ENCODE peak calls at places on chromosomes 13 and 19, in five cellular contexts. One of them, this sample, is unnamed.

GRCh38 chr19:57110592-57111328 is 9.0 kb upstream of the USP29 start:
- DNase-seq in colonic mucosa: no peak
- DNase-seq in neuronal stem cell: no peak
- DNase-seq in IMR-90: no peak
- DNase-seq in adipocyte: no peak
- DNase-seq in this sample: no peak

GRCh38 chr13:26377038-26377437 is 123.1 kb downstream of the CDK8 start:
- DNase-seq in neuronal stem cell: peak
- DNase-seq in colonic mucosa: no peak
- DNase-seq in adipocyte: peak
- DNase-seq in IMR-90: peak
- DNase-seq in this sample: no peak

GRCh38 chr19:42252365-42253244 is 2.3 kb downstream of the ERF start:
- DNase-seq in IMR-90: peak
- DNase-seq in adipocyte: peak
- DNase-seq in colonic mucosa: no peak
- DNase-seq in neuronal stem cell: no peak
- DNase-seq in this sample: peak

GRCh38 chr13:60230593-60230992 is 66.9 kb upstream of the DIAPH3 start:
- DNase-seq in adipocyte: peak
- DNase-seq in neuronal stem cell: no peak
- DNase-seq in colonic mucosa: no peak
- DNase-seq in IMR-90: peak
- DNase-seq in this sample: no peak

GRCh38 chr19:11577451-11578341 is at the start of gene ACP5:
- DNase-seq in neuronal stem cell: no peak
- DNase-seq in IMR-90: no peak
- DNase-seq in colonic mucosa: no peak
- DNase-seq in adipocyte: no peak
- DNase-seq in this sample: no peak

GRCh38 chr19:5985098-5985783 is 7.3 kb upstream of the RANBP3 start:
- DNase-seq in neuronal stem cell: no peak
- DNase-seq in colonic mucosa: no peak
- DNase-seq in IMR-90: peak
- DNase-seq in adipocyte: peak
- DNase-seq in this sample: no peak

GRCh38 chr13:66574606-66575005 is 655.5 kb downstream of the PCDH9 start:
- DNase-seq in IMR-90: peak
- DNase-seq in colonic mucosa: no peak
- DNase-seq in neuronal stem cell: no peak
- DNase-seq in adipocyte: peak
- DNase-seq in this sample: no peak

GRCh38 chr13:96089749-96090239 is at the start of gene HS6ST3:
- DNase-seq in IMR-90: no peak
- DNase-seq in colonic mucosa: no peak
- DNase-seq in neuronal stem cell: peak
- DNase-seq in adipocyte: no peak
- DNase-seq in this sample: peak

GRCh38 chr13:63107163-63107935 is 1691.7 kb upstream of the PCDH20 start:
- DNase-seq in neuronal stem cell: no peak
- DNase-seq in IMR-90: peak
- DNase-seq in colonic mucosa: no peak
- DNase-seq in adipocyte: no peak
- DNase-seq in this sample: no peak

GRCh38 chr19:19329199-19329598 is 8.6 kb downstream of the MAU2 start:
- DNase-seq in colonic mucosa: no peak
- DNase-seq in adipocyte: no peak
- DNase-seq in IMR-90: no peak
- DNase-seq in neuronal stem cell: no peak
- DNase-seq in this sample: no peak

GRCh38 chr13:98970293-98970692 is 7.6 kb downstream of the DOCK9 start:
- DNase-seq in colonic mucosa: no peak
- DNase-seq in neuronal stem cell: no peak
- DNase-seq in adipocyte: no peak
- DNase-seq in IMR-90: no peak
- DNase-seq in this sample: no peak

GRCh38 chr13:79810671-79811070 is 329.7 kb downstream of the NDFIP2 start:
- DNase-seq in adipocyte: peak
- DNase-seq in colonic mucosa: no peak
- DNase-seq in IMR-90: peak
- DNase-seq in neuronal stem cell: no peak
- DNase-seq in this sample: no peak

GRCh38 chr13:111511805-111512504 is 191.5 kb downstream of the TEX29 start:
- DNase-seq in neuronal stem cell: no peak
- DNase-seq in colonic mucosa: no peak
- DNase-seq in adipocyte: no peak
- DNase-seq in IMR-90: no peak
- DNase-seq in this sample: peak

GRCh38 chr13:21619633-21620220 is 15.8 kb upstream of the MICU2 start:
- DNase-seq in colonic mucosa: no peak
- DNase-seq in neuronal stem cell: no peak
- DNase-seq in adipocyte: peak
- DNase-seq in IMR-90: peak
- DNase-seq in this sample: no peak

GRCh38 chr19:34246340-34246739 is 8.0 kb upstream of the GARRE1 start:
- DNase-seq in adipocyte: peak
- DNase-seq in neuronal stem cell: no peak
- DNase-seq in IMR-90: no peak
- DNase-seq in colonic mucosa: no peak
- DNase-seq in this sample: no peak

GRCh38 chr13:96159731-96160130 is 69.8 kb downstream of the HS6ST3 start:
- DNase-seq in colonic mucosa: no peak
- DNase-seq in adipocyte: no peak
- DNase-seq in IMR-90: no peak
- DNase-seq in neuronal stem cell: no peak
- DNase-seq in this sample: no peak

GRCh38 chr13:100130092-100130491 is 41.2 kb downstream of the PCCA start:
- DNase-seq in adipocyte: peak
- DNase-seq in colonic mucosa: no peak
- DNase-seq in IMR-90: no peak
- DNase-seq in neuronal stem cell: no peak
- DNase-seq in this sample: no peak

GRCh38 chr19:34838248-34838647 is 65.2 kb upstream of the ZNF599 start:
- DNase-seq in colonic mucosa: no peak
- DNase-seq in IMR-90: no peak
- DNase-seq in neuronal stem cell: no peak
- DNase-seq in adipocyte: no peak
- DNase-seq in this sample: no peak

GRCh38 chr19:35781650-35782049 is 6.3 kb downstream of the ARHGAP33 start:
- DNase-seq in adipocyte: no peak
- DNase-seq in neuronal stem cell: no peak
- DNase-seq in colonic mucosa: no peak
- DNase-seq in IMR-90: no peak
- DNase-seq in this sample: no peak

GRCh38 chr13:53217221-53217620 is 188.6 kb downstream of the OLFM4 start:
- DNase-seq in colonic mucosa: no peak
- DNase-seq in IMR-90: no peak
- DNase-seq in adipocyte: no peak
- DNase-seq in neuronal stem cell: no peak
- DNase-seq in this sample: no peak

GRCh38 chr13:109479991-109480696 is 306.2 kb downstream of the IRS2 start:
- DNase-seq in neuronal stem cell: no peak
- DNase-seq in IMR-90: peak
- DNase-seq in adipocyte: peak
- DNase-seq in colonic mucosa: no peak
- DNase-seq in this sample: no peak

GRCh38 chr13:25930655-25931054 is 121.2 kb downstream of the SHISA2 start:
- DNase-seq in neuronal stem cell: no peak
- DNase-seq in IMR-90: no peak
- DNase-seq in colonic mucosa: no peak
- DNase-seq in adipocyte: no peak
- DNase-seq in this sample: no peak

GRCh38 chr19:35268546-35269424 is at the start of gene USF2:
- DNase-seq in adipocyte: peak
- DNase-seq in neuronal stem cell: peak
- DNase-seq in IMR-90: peak
- DNase-seq in colonic mucosa: peak
- DNase-seq in this sample: peak

GRCh38 chr19:13400296-13400695 is 106.0 kb downstream of the CACNA1A start:
- DNase-seq in neuronal stem cell: no peak
- DNase-seq in adipocyte: no peak
- DNase-seq in IMR-90: no peak
- DNase-seq in colonic mucosa: no peak
- DNase-seq in this sample: no peak

GRCh38 chr13:47932953-47933687 is 68.0 kb downstream of the SUCLA2 start:
- DNase-seq in adipocyte: no peak
- DNase-seq in neuronal stem cell: peak
- DNase-seq in colonic mucosa: no peak
- DNase-seq in IMR-90: no peak
- DNase-seq in this sample: no peak

GRCh38 chr19:19710506-19710905 is 22.4 kb downstream of the ZNF14 start:
- DNase-seq in neuronal stem cell: no peak
- DNase-seq in colonic mucosa: no peak
- DNase-seq in adipocyte: no peak
- DNase-seq in IMR-90: no peak
- DNase-seq in this sample: no peak

GRCh38 chr19:31018951-31019350 is 330.3 kb downstream of the TSHZ3 start:
- DNase-seq in colonic mucosa: no peak
- DNase-seq in adipocyte: no peak
- DNase-seq in IMR-90: no peak
- DNase-seq in neuronal stem cell: no peak
- DNase-seq in this sample: no peak

GRCh38 chr19:50500060-50500752 is 10.8 kb downstream of the JOSD2 start:
- DNase-seq in adipocyte: peak
- DNase-seq in colonic mucosa: no peak
- DNase-seq in neuronal stem cell: no peak
- DNase-seq in IMR-90: no peak
- DNase-seq in this sample: peak
- H3K9ac ChIP-seq in adipocyte: no peak
- H3K9ac ChIP-seq in colonic mucosa: no peak
- H3K9ac ChIP-seq in neuronal stem cell: peak
- H3K9ac ChIP-seq in IMR-90: no peak
- H3K9ac ChIP-seq in this sample: no peak

GRCh38 chr19:4068058-4068966 is 1.6 kb upstream of the ZBTB7A start:
- DNase-seq in IMR-90: no peak
- DNase-seq in adipocyte: no peak
- DNase-seq in colonic mucosa: peak
- DNase-seq in neuronal stem cell: no peak
- DNase-seq in this sample: no peak
- H3K9ac ChIP-seq in IMR-90: peak
- H3K9ac ChIP-seq in adipocyte: peak
- H3K9ac ChIP-seq in colonic mucosa: peak
- H3K9ac ChIP-seq in neuronal stem cell: no peak
- H3K9ac ChIP-seq in this sample: peak

GRCh38 chr19:1231729-1232128 is 6.1 kb downstream of the CBARP start:
- DNase-seq in neuronal stem cell: no peak
- DNase-seq in IMR-90: no peak
- DNase-seq in adipocyte: no peak
- DNase-seq in colonic mucosa: no peak
- DNase-seq in this sample: no peak
- H3K9ac ChIP-seq in neuronal stem cell: peak
- H3K9ac ChIP-seq in IMR-90: no peak
- H3K9ac ChIP-seq in adipocyte: no peak
- H3K9ac ChIP-seq in colonic mucosa: no peak
- H3K9ac ChIP-seq in this sample: no peak

GRCh38 chr19:37506387-37507166 is at the start of gene ZNF793:
- DNase-seq in adipocyte: peak
- DNase-seq in IMR-90: peak
- DNase-seq in neuronal stem cell: peak
- DNase-seq in colonic mucosa: peak
- DNase-seq in this sample: peak

GRCh38 chr19:37511821-37512220 is 5.1 kb downstream of the ZNF793 start:
- DNase-seq in neuronal stem cell: no peak
- DNase-seq in adipocyte: no peak
- DNase-seq in colonic mucosa: no peak
- DNase-seq in IMR-90: no peak
- DNase-seq in this sample: no peak

GRCh38 chr19:37507167-37507464 is 377 bp downstream of the ZNF793 start:
- DNase-seq in IMR-90: no peak
- DNase-seq in adipocyte: no peak
- DNase-seq in neuronal stem cell: no peak
- DNase-seq in colonic mucosa: no peak
- DNase-seq in this sample: no peak

GRCh38 chr19:37511186-37511585 is 4.4 kb downstream of the ZNF793 start:
- DNase-seq in adipocyte: no peak
- DNase-seq in colonic mucosa: no peak
- DNase-seq in IMR-90: no peak
- DNase-seq in neuronal stem cell: no peak
- DNase-seq in this sample: no peak

DNA sequence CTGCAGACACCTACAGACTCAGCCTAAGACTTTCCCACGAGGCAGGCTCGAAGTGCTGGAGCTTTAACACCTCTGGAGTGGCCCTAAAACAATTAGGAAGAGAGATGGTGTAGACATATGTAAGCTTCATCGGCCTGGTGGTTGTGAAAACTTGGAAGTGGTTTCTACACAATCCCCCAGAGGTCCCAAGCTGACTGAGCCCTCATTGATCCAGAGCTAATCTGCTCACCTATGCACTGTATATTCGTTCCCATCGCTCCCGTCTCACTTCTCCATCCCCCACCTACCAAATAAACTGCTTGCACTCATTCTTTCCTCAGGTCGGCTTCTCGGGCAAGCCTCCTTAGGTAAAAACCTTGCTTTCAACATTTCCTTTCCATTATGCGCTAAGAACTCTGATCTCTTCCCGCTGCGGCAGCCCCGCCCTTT is 767 bp upstream of the ZNF793 start:
- DNase-seq in IMR-90: no peak
- DNase-seq in neuronal stem cell: no peak
- DNase-seq in adipocyte: no peak
- DNase-seq in colonic mucosa: peak
- DNase-seq in this sample: no peak
- H3K9ac ChIP-seq in IMR-90: peak
- H3K9ac ChIP-seq in neuronal stem cell: peak
- H3K9ac ChIP-seq in adipocyte: no peak
- H3K9ac ChIP-seq in colonic mucosa: peak
- H3K9ac ChIP-seq in this sample: peak

DNA sequence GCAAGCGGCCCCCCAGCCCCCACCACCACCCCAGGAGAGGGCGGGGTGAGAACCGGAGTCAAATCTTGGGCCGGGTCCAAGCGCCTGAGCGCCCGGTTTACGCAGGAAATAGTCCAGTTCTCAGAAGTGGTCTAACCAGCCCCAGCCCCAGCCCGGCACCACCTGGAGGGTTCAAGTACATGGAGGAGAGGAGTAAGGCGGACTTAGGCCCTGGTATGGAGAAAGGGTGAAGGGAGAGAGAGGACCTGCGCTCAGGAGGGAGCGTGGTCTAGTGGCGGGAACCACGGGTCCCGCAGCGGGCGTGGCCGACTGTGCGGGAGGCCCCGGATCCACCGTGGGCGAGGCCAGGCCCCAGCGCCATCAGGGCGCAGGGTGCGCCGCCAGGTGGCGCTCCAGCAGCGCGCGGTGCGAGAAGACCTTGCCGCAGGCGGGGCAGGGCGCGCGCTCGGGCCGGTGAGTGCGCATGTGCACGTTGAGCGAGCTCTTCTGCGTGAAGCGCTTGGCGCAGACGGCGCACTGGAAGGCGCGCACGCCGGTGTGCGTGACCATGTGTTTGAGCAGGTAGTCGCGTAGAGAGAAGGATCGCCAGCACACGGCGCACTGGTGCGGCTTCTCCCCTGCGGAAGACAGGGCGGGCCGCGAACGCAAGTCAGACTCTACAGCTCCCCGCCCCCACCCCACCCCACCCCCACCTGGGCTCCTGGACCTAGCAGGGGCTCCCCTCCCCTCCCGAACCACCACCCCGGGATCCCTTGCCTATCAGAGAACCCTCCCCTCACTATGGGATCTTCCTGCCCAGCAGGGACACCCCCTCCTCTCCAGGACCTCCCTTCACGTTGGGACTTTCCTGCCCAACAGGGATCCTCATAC is 2.1 kb upstream of the SLC27A5 start:
- DNase-seq in neuronal stem cell: peak
- DNase-seq in IMR-90: peak
- DNase-seq in adipocyte: peak
- DNase-seq in colonic mucosa: peak
- DNase-seq in this sample: peak
- H3K9ac ChIP-seq in neuronal stem cell: peak
- H3K9ac ChIP-seq in IMR-90: no peak
- H3K9ac ChIP-seq in adipocyte: peak
- H3K9ac ChIP-seq in colonic mucosa: peak
- H3K9ac ChIP-seq in this sample: peak

This sample was measured in kidney.